ENCODE peak calls at places on chromosome 11, in four cellular contexts. Z is GM12878, F is HepG2, O is H1. V is an unnamed sample. For H3K4me1, the result is how much of the 10 kb centered on the place peaks cover.

GRCh38 chr11:100557830-100558611 is 129.1 kb upstream of the ARHGAP42 start:
- DNase-seq in F (no peak), O (no peak), Z (no peak), V (no peak)

GRCh38 chr11:93577291-93577690 is 34.1 kb upstream of the SMCO4 start:
- DNase-seq in Z (no peak), F (no peak), O (no peak), V (no peak)

GRCh38 chr11:128921790-128922189 is 20.9 kb downstream of the TP53AIP1 start:
- DNase-seq in F (no peak), Z (no peak), O (no peak), V (no peak)

GRCh38 chr11:94636388-94636787 is 69.2 kb downstream of the PIWIL4 start:
- DNase-seq in O (no peak), F (no peak), Z (no peak), V (no peak)

GRCh38 chr11:10275714-10276113 is 18.3 kb downstream of the SBF2 start:
- DNase-seq in F (no peak), O (no peak), Z (no peak), V (no peak)

GRCh38 chr11:105582497-105582896 is 27.4 kb upstream of the GRIA4 start:
- DNase-seq in F (no peak), Z (no peak), O (no peak), V (no peak)

GRCh38 chr11:19631657-19632325 is 80.8 kb upstream of the NAV2 start:
- DNase-seq in Z (no peak), O (no peak), F (no peak), V (no peak)

GRCh38 chr11:70931430-70931829 is 320.9 kb downstream of the SHANK2 start:
- DNase-seq in Z (no peak), O (no peak), F (no peak), V (no peak)

GRCh38 chr11:27234043-27234668 is 128.9 kb downstream of the CCDC34 start:
- DNase-seq in F (peak), Z (peak), O (no peak), V (no peak)

GRCh38 chr11:113096661-113097060 is 135.4 kb downstream of the NCAM1 start:
- DNase-seq in Z (no peak), O (no peak), F (no peak), V (no peak)

GRCh38 chr11:64853709-64854108 is 9.3 kb upstream of the CDC42BPG start:
- DNase-seq in O (no peak), Z (no peak), F (no peak), V (no peak)

GRCh38 chr11:11620966-11621880 is 582 bp downstream of the GALNT18 start:
- DNase-seq in O (no peak), F (no peak), Z (no peak), V (no peak)

GRCh38 chr11:65792456-65792855 is 5.6 kb downstream of the OVOL1 start:
- DNase-seq in O (no peak), Z (no peak), F (no peak), V (no peak)

GRCh38 chr11:115153135-115153534 is 351.1 kb downstream of the CADM1 start:
- DNase-seq in Z (no peak), O (no peak), F (no peak), V (no peak)

GRCh38 chr11:27485930-27486773 is 13.6 kb upstream of the LGR4 start:
- DNase-seq in O (no peak), F (peak), Z (no peak), V (no peak)

GRCh38 chr11:43578346-43579170 is 102.0 kb upstream of the HSD17B12 start:
- DNase-seq in Z (no peak), O (no peak), F (no peak), V (no peak)

GRCh38 chr11:99424313-99425084 is 403.8 kb downstream of the CNTN5 start:
- DNase-seq in O (no peak), F (no peak), Z (no peak), V (no peak)

GRCh38 chr11:1277936-1278512 is 31.4 kb downstream of the TOLLIP start:
- DNase-seq in O (no peak), Z (no peak), F (no peak), V (no peak)

GRCh38 chr11:1744137-1744878 is 6.1 kb downstream of the IFITM10 start:
- DNase-seq in O (no peak), Z (no peak), F (no peak), V (no peak)

GRCh38 chr11:3000032-3000961 is 8.2 kb upstream of the NAP1L4 start:
- DNase-seq in F (no peak), Z (no peak), O (no peak), V (no peak)

GRCh38 chr11:129724866-129725265 is 90.8 kb upstream of the TMEM45B start:
- DNase-seq in F (no peak), O (no peak), Z (no peak), V (no peak)

GRCh38 chr11:94199367-94200130 is 70.9 kb downstream of the PANX1 start:
- DNase-seq in F (no peak), O (no peak), Z (no peak), V (no peak)

GRCh38 chr11:1203505-1204271 is 19.2 kb upstream of the MUC5B start:
- DNase-seq in F (no peak), Z (no peak), O (no peak), V (no peak)

GRCh38 chr11:72832301-72833082 is 18.3 kb downstream of the ATG16L2 start:
- DNase-seq in F (no peak), O (no peak), Z (no peak), V (no peak)

DNA sequence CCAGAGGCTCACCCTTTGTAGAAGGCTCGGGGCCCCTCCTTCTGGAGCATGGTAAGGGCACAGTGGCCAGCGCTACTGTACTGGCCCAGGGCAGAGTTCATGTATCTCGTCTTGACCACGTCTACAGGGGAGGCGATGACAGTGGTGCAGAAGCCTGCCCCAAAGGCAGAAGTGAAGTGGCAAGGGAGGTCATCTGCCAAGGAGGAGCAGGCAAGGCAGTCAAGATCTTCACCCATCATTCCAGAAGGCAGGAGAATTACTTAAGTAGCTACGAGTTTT is 7.2 kb downstream of the UCP2 start:
- DNase-seq in Z (no peak), F (no peak), O (no peak), V (no peak)
- TF ChIP-seq SUZ12 in Z (no peak), F (no peak), O (no peak), V (no peak)

GRCh38 chr11:96313163-96313562 is 29.8 kb downstream of the MAML2 start:
- DNase-seq in Z (no peak), O (no peak), F (no peak), V (no peak)

GRCh38 chr11:96317576-96317975 is 25.4 kb downstream of the MAML2 start:
- DNase-seq in Z (no peak), O (no peak), F (no peak), V (no peak)

GRCh38 chr11:96314326-96315050 is 28.5 kb downstream of the MAML2 start:
- DNase-seq in F (no peak), Z (no peak), O (no peak), V (no peak)

GRCh38 chr11:96316869-96317268 is 26.1 kb downstream of the MAML2 start:
- DNase-seq in Z (no peak), F (no peak), O (no peak), V (no peak)

GRCh38 chr11:96315476-96315875 is 27.5 kb downstream of the MAML2 start:
- DNase-seq in O (no peak), Z (no peak), F (no peak), V (no peak)
- H3K4me1 ChIP-seq in O (under half), Z (under half), F (under half), V (under half)

GRCh38 chr11:122131126-122131525 is 15.1 kb upstream of the BLID start:
- DNase-seq in O (no peak), F (no peak), Z (no peak), V (no peak)

GRCh38 chr11:122126024-122126678 is 10.1 kb upstream of the BLID start:
- DNase-seq in F (no peak), Z (no peak), O (no peak), V (no peak)

GRCh38 chr11:122127020-122127419 is 11.0 kb upstream of the BLID start:
- DNase-seq in O (no peak), Z (no peak), F (no peak), V (no peak)

GRCh38 chr11:122123258-122123929 is 7.4 kb upstream of the BLID start:
- DNase-seq in Z (no peak), F (no peak), O (no peak), V (no peak)

GRCh38 chr11:122128146-122128545 is 12.1 kb upstream of the BLID start:
- DNase-seq in F (no peak), O (no peak), Z (no peak), V (no peak)
- TF ChIP-seq SUZ12 in F (no peak), O (no peak), Z (no peak), V (no peak)

GRCh38 chr11:77820565-77821348 is at the start of the genes AAMDC and RSF1:
- DNase-seq in F (peak), O (peak), Z (peak), V (peak)
- H3K4me1 ChIP-seq in F (half or more), O (under half), Z (under half), V (under half)

GRCh38 chr11:45543808-45544422 is 121.5 kb downstream of the CHST1 start:
- DNase-seq in F (no peak), O (peak), Z (no peak), V (peak)
- TF ChIP-seq SUZ12 in F (no peak), O (no peak), Z (no peak), V (no peak)

DNA sequence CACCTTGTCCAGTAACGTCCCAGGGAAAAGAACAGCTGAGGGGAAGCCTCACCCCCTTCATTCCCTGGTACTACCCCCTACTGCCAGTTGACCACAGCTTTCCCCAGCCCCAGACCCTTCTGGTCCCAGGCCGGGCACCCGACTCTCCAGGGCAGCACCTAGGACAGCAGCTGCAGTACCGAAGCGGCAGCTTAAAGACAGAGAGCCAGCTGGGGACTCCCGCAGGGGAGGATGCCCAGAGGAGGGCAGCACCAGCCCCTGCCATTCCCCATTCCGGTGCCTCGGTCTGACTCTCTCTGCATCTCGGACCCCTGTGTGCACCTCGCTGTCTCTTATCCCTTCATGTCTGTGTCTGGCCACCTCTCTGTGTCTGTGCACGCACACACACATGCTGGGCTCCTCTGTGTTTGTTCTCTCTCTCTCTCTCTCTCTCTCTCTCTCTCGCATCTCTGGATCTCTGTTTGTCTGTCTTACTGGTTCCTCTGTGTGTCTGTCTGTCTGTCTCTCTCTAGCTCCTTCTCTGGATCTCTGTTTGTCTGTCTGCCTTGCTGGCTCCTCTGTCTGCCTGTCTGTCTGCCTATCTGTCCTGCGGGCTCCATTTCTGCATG is 9.4 kb downstream of the IGSF9B start:
- DNase-seq in Z (no peak), F (peak), O (no peak), V (no peak)
- H3K4me1 ChIP-seq in Z (under half), F (under half), O (under half), V (under half)

GRCh38 chr11:17014774-17015638 is 792 bp upstream of the PLEKHA7 start:
- DNase-seq in F (peak), Z (no peak), O (no peak), V (peak)
- TF ChIP-seq SUZ12 in F (no peak), Z (peak), O (no peak), V (no peak)